ENCODE peak calls at places on chromosomes 12 and 14, in four cellular contexts. R is SK-N-SH, I is K562, G is HepG2. V is an unnamed sample.

GRCh38 chr12:44285321-44285720 is 449.4 kb downstream of the TMEM117 start:
- DNase-seq in R (no peak), I (no peak), G (no peak), V (no peak)

GRCh38 chr14:81432171-81432570 is 32.0 kb upstream of the STON2 start:
- DNase-seq in R (no peak), I (peak), G (no peak), V (no peak)

GRCh38 chr12:10615532-10615931 is 2.1 kb upstream of the MAGOHB start:
- DNase-seq in R (no peak), I (no peak), G (no peak), V (no peak)

GRCh38 chr12:848519-849191 is 96.3 kb downstream of the WNK1 start:
- DNase-seq in R (no peak), I (no peak), G (no peak), V (no peak)

GRCh38 chr14:93941293-93941910 is 14.3 kb downstream of the FAM181A start:
- DNase-seq in R (no peak), I (no peak), G (no peak), V (no peak)

GRCh38 chr14:89186850-89187376 is 230.1 kb downstream of the FOXN3 start:
- DNase-seq in R (no peak), I (no peak), G (no peak), V (no peak)

GRCh38 chr12:105748806-105749600 is 389.8 kb downstream of the NUAK1 start:
- DNase-seq in R (no peak), I (no peak), G (no peak), V (no peak)

GRCh38 chr12:92928962-92929915 is at the start of gene EEA1:
- DNase-seq in R (peak), I (peak), G (peak), V (peak)

GRCh38 chr14:105498430-105499255 is 7.6 kb downstream of the TEDC1 start:
- DNase-seq in R (no peak), I (no peak), G (no peak), V (no peak)

GRCh38 chr14:57637901-57638300 is 144.2 kb upstream of the CCDC198 start:
- DNase-seq in R (no peak), I (no peak), G (no peak), V (no peak)

GRCh38 chr14:104130974-104131651 is 7.3 kb upstream of the KIF26A start:
- DNase-seq in R (peak), I (no peak), G (peak), V (no peak)

GRCh38 chr12:44654641-44655625 is 221.2 kb downstream of the NELL2 start:
- DNase-seq in R (peak), I (no peak), G (no peak), V (no peak)

GRCh38 chr14:90088160-90088559 is 26.4 kb downstream of the KCNK13 start:
- DNase-seq in R (no peak), I (no peak), G (no peak), V (no peak)

GRCh38 chr12:121184425-121184824 is 25.5 kb upstream of the P2RX4 start:
- DNase-seq in R (no peak), I (no peak), G (no peak), V (no peak)

GRCh38 chr14:74257988-74258704 is 18.9 kb downstream of the VSX2 start:
- DNase-seq in R (peak), I (no peak), G (no peak), V (no peak)

GRCh38 chr14:59275668-59276067 is 87.2 kb downstream of the DAAM1 start:
- DNase-seq in R (no peak), I (no peak), G (peak), V (peak)

GRCh38 chr12:24039113-24039525 is 89.6 kb upstream of the SOX5 start:
- DNase-seq in R (no peak), I (no peak), G (peak), V (no peak)

GRCh38 chr14:102633906-102634595 is 41.6 kb downstream of the RCOR1 start:
- DNase-seq in R (no peak), I (no peak), G (no peak), V (peak)

GRCh38 chr12:27549231-27549800 is 25.3 kb downstream of the PPFIBP1 start:
- DNase-seq in R (no peak), I (no peak), G (peak), V (no peak)

GRCh38 chr12:27252934-27253333 is 8.8 kb downstream of the STK38L start:
- DNase-seq in R (no peak), I (no peak), G (no peak), V (no peak)

GRCh38 chr12:3236345-3237153 is 159.4 kb downstream of the TSPAN9 start:
- DNase-seq in R (peak), I (peak), G (peak), V (no peak)

GRCh38 chr12:56221757-56222530 is at the start of gene RNF41:
- DNase-seq in R (peak), I (peak), G (peak), V (peak)

GRCh38 chr12:56223571-56224101 is 506 bp upstream of the NABP2 start:
- DNase-seq in R (no peak), I (no peak), G (no peak), V (no peak)

GRCh38 chr12:56221233-56221756 is 427 bp downstream of the RNF41 start:
- DNase-seq in R (peak), I (no peak), G (no peak), V (no peak)

GRCh38 chr12:56224102-56224701 is at the start of gene NABP2:
- DNase-seq in R (peak), I (peak), G (peak), V (peak)

DNA sequence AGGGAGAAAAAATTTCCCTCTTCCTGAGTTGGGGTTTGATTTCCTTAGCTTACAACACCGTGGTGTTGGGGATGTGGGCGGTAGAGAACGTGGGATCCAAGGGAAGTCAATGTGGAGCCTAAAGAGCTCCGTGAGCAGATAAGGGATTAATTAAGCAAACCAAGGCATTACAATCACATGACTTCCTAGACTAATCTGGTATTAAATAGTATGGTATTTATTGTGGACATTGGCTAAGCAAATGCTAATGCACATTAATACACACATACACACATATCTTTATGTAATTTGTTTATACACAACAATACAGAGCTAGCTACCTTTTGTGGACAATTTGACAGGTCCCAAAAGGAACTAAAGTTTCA is 791 bp upstream of the RNF41 start:
- DNase-seq in R (no peak), I (no peak), G (no peak), V (no peak)
- TF ChIP-seq JUND in R (no peak), I (no peak), G (no peak), V (no peak)

GRCh38 chr12:42741771-42742510 is 152.4 kb upstream of the PRICKLE1 start:
- DNase-seq in R (no peak), I (no peak), G (no peak), V (no peak)
- H3K4me3 ChIP-seq in R (no peak), I (no peak), G (no peak), V (no peak)

GRCh38 chr14:99728231-99728920 is 44.3 kb downstream of the CYP46A1 start:
- DNase-seq in R (no peak), I (no peak), G (no peak), V (no peak)
- TF ChIP-seq NFIC in R (no peak), I (no peak), G (no peak), V (no peak)

GRCh38 chr12:124795081-124795948 is 68.3 kb downstream of the SCARB1 start:
- DNase-seq in R (no peak), I (no peak), G (no peak), V (no peak)

GRCh38 chr12:124792177-124792576 is 71.5 kb downstream of the SCARB1 start:
- DNase-seq in R (no peak), I (no peak), G (no peak), V (no peak)

GRCh38 chr12:124792961-124793441 is 70.7 kb downstream of the SCARB1 start:
- DNase-seq in R (no peak), I (no peak), G (no peak), V (no peak)

GRCh38 chr12:124788936-124789555 is 74.6 kb downstream of the SCARB1 start:
- DNase-seq in R (no peak), I (no peak), G (no peak), V (no peak)

GRCh38 chr12:124790650-124791400 is 72.8 kb downstream of the SCARB1 start:
- DNase-seq in R (no peak), I (no peak), G (no peak), V (no peak)
- TF ChIP-seq JUND in R (no peak), I (no peak), G (no peak), V (no peak)

DNA sequence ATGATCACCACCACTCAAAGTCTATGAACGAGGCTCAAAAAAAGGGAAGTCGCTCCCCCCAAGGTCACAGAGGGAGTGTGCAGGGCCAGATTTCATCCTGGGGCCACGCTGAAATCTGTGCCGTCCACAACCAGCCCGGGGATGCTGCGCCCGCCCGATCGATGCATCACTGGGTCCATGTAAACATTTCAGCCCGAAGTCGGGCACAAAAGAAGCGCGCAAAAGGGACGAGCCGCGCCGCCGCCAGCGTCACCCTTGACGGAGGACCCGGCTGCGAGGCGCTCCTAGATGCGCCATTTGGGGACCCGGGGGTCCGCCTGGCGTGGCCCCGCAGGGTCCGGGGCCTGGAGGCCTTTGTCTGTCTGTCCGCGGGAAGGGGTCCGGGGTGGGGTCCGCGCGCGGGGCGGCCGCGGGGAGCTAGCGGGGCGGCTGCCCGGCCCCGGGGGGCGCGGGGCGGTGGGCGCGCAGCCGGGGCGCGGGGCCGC is 503 bp downstream of the FBXO21 start:
- DNase-seq in R (peak), I (no peak), G (peak), V (no peak)
- H3K4me3 ChIP-seq in R (peak), I (peak), G (peak), V (peak)

DNA sequence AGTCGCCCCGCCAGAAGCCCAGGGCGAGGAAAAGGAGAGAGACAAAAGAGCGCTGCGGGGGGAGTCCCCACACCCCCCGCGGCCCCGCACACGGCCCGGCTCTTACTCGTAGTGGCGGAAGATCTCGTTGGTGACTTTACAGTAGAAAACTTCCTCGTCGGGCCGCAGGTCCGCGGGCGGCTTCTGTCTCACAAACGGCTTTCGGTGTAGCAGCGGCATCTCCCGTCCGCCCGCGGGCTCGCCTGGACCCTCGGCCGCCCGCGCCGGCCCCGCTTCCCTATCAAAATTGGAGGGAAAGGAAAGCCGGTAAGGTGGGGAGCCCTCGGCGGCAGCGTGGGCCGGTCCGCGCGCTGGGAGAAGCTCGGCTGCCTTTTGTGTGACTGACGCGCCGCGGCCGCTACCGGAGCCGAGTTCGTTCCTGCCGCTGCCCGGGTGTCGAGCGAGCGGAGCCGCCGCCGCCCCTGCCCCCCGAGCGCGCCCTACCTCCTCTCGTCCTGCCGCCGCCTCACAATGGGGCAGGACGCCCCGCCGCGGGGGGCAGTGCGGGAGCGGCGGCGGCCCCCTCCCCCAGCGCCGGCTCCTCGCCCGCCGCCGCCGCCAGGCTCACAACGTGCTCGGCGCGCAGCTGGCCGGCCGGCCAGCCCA is 652 bp downstream of the BAZ1A start:
- DNase-seq in R (peak), I (peak), G (peak), V (no peak)
- TF ChIP-seq NFIC in R (no peak), I (no peak), G (no peak), V (no peak)

GRCh38 chr14:20799955-20800544 is 2.6 kb downstream of the RNASE1 start:
- DNase-seq in R (no peak), I (peak), G (peak), V (no peak)

GRCh38 chr14:20798932-20799331 is 3.7 kb downstream of the RNASE1 start:
- DNase-seq in R (no peak), I (no peak), G (no peak), V (no peak)

GRCh38 chr14:20801726-20802125 is 918 bp downstream of the RNASE1 start:
- DNase-seq in R (no peak), I (peak), G (no peak), V (no peak)

GRCh38 chr14:20798318-20798717 is 4.3 kb downstream of the RNASE1 start:
- DNase-seq in R (no peak), I (no peak), G (no peak), V (no peak)

GRCh38 chr14:20799444-20799843 is 3.2 kb downstream of the RNASE1 start:
- DNase-seq in R (no peak), I (no peak), G (no peak), V (no peak)
- TF ChIP-seq JUND in R (no peak), I (no peak), G (no peak), V (no peak)

GRCh38 chr12:46554461-46554860 is 181.9 kb upstream of the SLC38A2 start:
- DNase-seq in R (no peak), I (no peak), G (no peak), V (no peak)

GRCh38 chr12:46553911-46554310 is 181.3 kb upstream of the SLC38A2 start:
- DNase-seq in R (no peak), I (no peak), G (no peak), V (no peak)

GRCh38 chr12:46555379-46555778 is 182.8 kb upstream of the SLC38A2 start:
- DNase-seq in R (peak), I (no peak), G (no peak), V (no peak)

GRCh38 chr12:46556105-46556559 is 183.6 kb upstream of the SLC38A2 start:
- DNase-seq in R (no peak), I (no peak), G (peak), V (no peak)

DNA sequence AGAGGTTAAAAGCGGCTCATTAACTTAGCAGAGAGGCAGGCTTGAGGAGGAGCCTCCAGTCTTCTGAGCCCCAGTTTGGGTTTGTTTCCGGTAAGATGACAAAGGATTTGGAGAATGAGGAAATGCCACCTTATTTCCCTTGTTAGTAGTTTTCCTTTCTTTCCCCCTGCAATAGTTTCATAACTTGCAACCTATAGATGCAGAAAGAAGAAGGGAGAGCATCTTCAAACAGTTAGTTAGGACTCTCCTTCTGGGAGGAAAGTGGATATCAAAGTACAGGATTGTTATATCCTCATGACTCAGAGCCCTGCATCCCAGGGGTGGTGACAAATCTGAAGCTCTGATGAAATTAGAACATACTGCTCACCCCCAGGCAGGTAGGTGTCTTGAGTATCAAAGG is 180.7 kb upstream of the SLC38A2 start:
- DNase-seq in R (no peak), I (no peak), G (peak), V (no peak)
- H3K4me3 ChIP-seq in R (no peak), I (no peak), G (no peak), V (no peak)

GRCh38 chr14:23589606-23590005 is 11.0 kb upstream of the JPH4 start:
- DNase-seq in R (no peak), I (no peak), G (peak), V (no peak)

GRCh38 chr14:23588884-23589598 is 10.5 kb upstream of the JPH4 start:
- DNase-seq in R (peak), I (peak), G (peak), V (peak)

DNA sequence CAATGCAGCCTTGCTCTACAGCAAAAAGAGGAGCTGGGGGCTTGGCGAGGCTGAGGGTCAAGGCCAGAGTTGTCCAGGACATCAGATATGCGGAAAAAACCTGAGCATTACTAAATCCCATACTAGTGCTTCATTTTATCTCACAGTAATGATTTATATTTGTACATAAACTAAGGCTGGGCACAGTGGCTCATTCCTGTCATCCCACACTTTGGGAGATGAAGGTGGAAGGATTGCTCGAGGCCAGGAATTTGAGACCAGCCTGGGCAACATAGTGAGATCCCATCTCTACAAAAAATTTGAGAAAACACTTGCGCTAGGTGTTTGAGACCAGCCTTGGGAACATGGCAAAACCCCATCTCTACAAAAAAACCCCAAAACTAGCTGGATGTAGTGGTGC is 11.6 kb upstream of the JPH4 start:
- DNase-seq in R (no peak), I (no peak), G (no peak), V (no peak)
- TF ChIP-seq NFIC in R (no peak), I (no peak), G (no peak), V (no peak)